ENCODE peak calls at places on chromosomes 7 and 10, in nine cellular contexts. V is T follicular helper cell; K is RWPE1; P is sigmoid colon; T is ELF-1; N is fibroblast of the aortic adventitia; L is SK-MEL-5; S is lower leg skin; X is activated T-helper 9 cell treated with anti-CD3 and anti-CD28 coated beads, Interleukin-2, amount 50 U/mL, for 16 hours. O is an unnamed sample.

GRCh38 chr10:65622608-65623007 is 1303.2 kb upstream of the LRRTM3 start:
- DNase-seq in V (no peak), K (peak; percentile 26), P (no peak), T (no peak), N (no peak), L (no peak), S (no peak), X (no peak), O (no peak)

GRCh38 chr10:27041196-27041595 is 59.1 kb downstream of the ANKRD26 start:
- DNase-seq in V (no peak), K (no peak), P (no peak), T (no peak), N (no peak), L (no peak), S (no peak), X (no peak), O (no peak)

GRCh38 chr10:132606536-132607316 is 69.1 kb downstream of the INPP5A start:
- DNase-seq in V (no peak), K (no peak), P (peak; percentile 74), T (no peak), N (no peak), L (no peak), S (no peak), X (no peak), O (no peak)

GRCh38 chr10:29860159-29860558 is 199.2 kb downstream of the JCAD start:
- DNase-seq in V (no peak), K (no peak), P (peak; percentile 81), T (no peak), N (no peak), L (no peak), S (no peak), X (no peak), O (no peak)

GRCh38 chr7:116787881-116788280 is 74.5 kb upstream of the CAPZA2 start:
- DNase-seq in V (no peak), K (no peak), P (no peak), T (no peak), N (no peak), L (no peak), S (no peak), X (no peak), O (no peak)

GRCh38 chr7:123352957-123353356 is 153.2 kb upstream of the SLC13A1 start:
- DNase-seq in V (no peak), K (no peak), P (no peak), T (no peak), N (peak; percentile 10), L (no peak), S (no peak), X (no peak), O (no peak)

GRCh38 chr10:10332786-10333185 is 684.9 kb upstream of the CELF2 start:
- DNase-seq in V (no peak), K (no peak), P (no peak), T (no peak), N (no peak), L (no peak), S (no peak), X (no peak), O (no peak)

GRCh38 chr7:6658618-6659345 is 21.7 kb downstream of the ZNF316 start:
- DNase-seq in V (no peak), K (no peak), P (no peak), T (no peak), N (no peak), L (no peak), S (no peak), X (no peak), O (no peak)

GRCh38 chr7:121016976-121017375 is 28.5 kb downstream of the CPED1 start:
- DNase-seq in V (no peak), K (no peak), P (peak; percentile 67), T (no peak), N (peak; percentile 82), L (no peak), S (no peak), X (no peak), O (no peak)

GRCh38 chr7:125490167-125490566 is 560.5 kb upstream of the POT1 start:
- DNase-seq in V (no peak), K (no peak), P (no peak), T (no peak), N (no peak), L (no peak), S (no peak), X (no peak), O (no peak)

GRCh38 chr7:51223505-51223904 is 93.1 kb downstream of the COBL start:
- DNase-seq in V (no peak), K (no peak), P (peak; percentile 34), T (no peak), N (no peak), L (no peak), S (no peak), X (no peak), O (no peak)

O was measured in SK-N-DZ.